ENCODE peak calls at places on chromosome 18, in six cellular contexts. W, M, G, P, X and D are unnamed samples.
A peak's percentile ranks its signal among the peaks of the same experiment; 100 is the strongest.

GRCh38 chr18:27619906-27620305 is 434.8 kb upstream of the CHST9 start:
- DNase-seq in M (no peak), G (no peak), W (no peak), P (no peak), X (no peak), D (no peak)

GRCh38 chr18:35019929-35020328 is 21.3 kb upstream of the MAPRE2 start:
- DNase-seq in X (no peak), P (no peak), G (no peak), M (no peak), W (no peak), D (no peak)

GRCh38 chr18:70256994-70257393 is 31.9 kb upstream of the SOCS6 start:
- DNase-seq in X (no peak), P (no peak), M (no peak), W (no peak), G (peak; percentile 49), D (no peak)

GRCh38 chr18:44788334-44788733 is 107.6 kb downstream of the SETBP1 start:
- DNase-seq in X (no peak), P (no peak), W (no peak), G (no peak), M (no peak), D (no peak)

GRCh38 chr18:35756506-35757117 is 175.1 kb downstream of the GALNT1 start:
- DNase-seq in M (peak; percentile 57), W (no peak), X (no peak), G (peak; percentile 41), P (peak; percentile 71), D (peak; percentile 49)

GRCh38 chr18:42047721-42048120 is 92.7 kb downstream of the PIK3C3 start:
- DNase-seq in G (no peak), W (no peak), P (peak; percentile 29), M (no peak), X (no peak), D (no peak)

GRCh38 chr18:13289501-13290205 is 71.1 kb downstream of the LDLRAD4 start:
- DNase-seq in M (no peak), G (no peak), W (peak; percentile 39), X (no peak), P (no peak), D (no peak)

GRCh38 chr18:30254331-30254730 is 788.2 kb downstream of the DSC3 start:
- DNase-seq in M (no peak), P (no peak), W (no peak), G (no peak), X (no peak), D (no peak)

GRCh38 chr18:71831039-71831438 is 713.1 kb downstream of the CBLN2 start:
- DNase-seq in G (no peak), W (no peak), M (no peak), X (no peak), P (no peak), D (no peak)

GRCh38 chr18:9684901-9685738 is 23.0 kb upstream of the RAB31 start:
- DNase-seq in M (no peak), W (peak; percentile 51), P (peak; percentile 85), X (peak; percentile 60), G (no peak), D (no peak)

GRCh38 chr18:2240311-2240705 is 331.0 kb downstream of the METTL4 start:
- DNase-seq in G (no peak), M (no peak), P (peak; percentile 13), X (no peak), W (no peak), D (no peak)

GRCh38 chr18:11398625-11399024 is 210.8 kb upstream of the SLC35G4 start:
- DNase-seq in P (no peak), M (no peak), W (no peak), X (no peak), G (no peak), D (no peak)

GRCh38 chr18:13388586-13389490 is 170.3 kb downstream of the LDLRAD4 start:
- DNase-seq in P (no peak), W (no peak), M (no peak), X (no peak), G (no peak), D (no peak)

GRCh38 chr18:75607701-75608100 is 180.2 kb upstream of the SMIM21 start:
- DNase-seq in G (no peak), P (peak; percentile 41), M (no peak), X (no peak), W (no peak), D (no peak)
- TF ChIP-seq CTCF in G (no peak), P (no peak), M (no peak), X (no peak), W (no peak), D (no peak)

DNA sequence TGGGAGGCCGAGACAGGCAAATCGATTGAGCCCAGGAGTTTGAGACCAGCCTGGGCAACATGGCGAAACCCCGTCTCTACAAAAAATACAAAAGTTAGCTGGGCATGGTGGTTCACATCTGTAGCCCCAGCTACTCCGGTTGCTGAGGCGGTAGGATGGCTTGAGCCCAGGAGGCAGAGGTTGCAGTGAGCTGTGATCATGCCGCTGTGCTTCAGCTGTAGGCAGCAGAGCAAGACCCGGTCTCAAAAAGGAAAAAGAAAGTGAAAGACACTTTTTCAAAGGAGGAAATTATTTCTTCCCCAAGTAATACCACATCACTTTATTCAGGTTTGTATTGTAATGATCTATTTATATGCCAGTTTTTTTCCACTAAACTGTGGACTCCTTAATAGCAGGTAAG is 35.7 kb upstream of the TAF4B start:
- DNase-seq in M (no peak), X (no peak), P (no peak), W (no peak), G (no peak), D (no peak)
- H3K4me3 ChIP-seq in M (no peak overlapping the region), X (no peak overlapping the region), P (no peak overlapping the region), W (no peak overlapping the region), G (no peak overlapping the region), D (no peak overlapping the region)

DNA sequence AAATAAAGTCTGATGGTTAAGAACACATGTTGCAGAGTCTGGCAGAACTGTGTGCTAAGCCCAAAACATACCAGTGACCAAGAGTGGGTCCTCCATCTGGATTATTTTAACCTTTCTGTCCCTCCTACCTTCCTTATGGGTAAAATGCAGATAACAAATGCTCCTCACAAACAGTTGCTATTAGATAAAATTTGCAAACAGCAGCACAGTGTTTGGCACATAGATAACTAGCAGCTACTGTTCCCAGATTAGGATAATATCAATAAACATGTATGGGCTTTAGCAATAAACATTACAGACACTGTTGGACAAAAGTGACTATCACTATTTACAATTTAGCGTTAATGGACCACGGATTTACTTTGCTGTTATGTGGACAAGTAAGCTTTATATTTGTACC is 154.9 kb downstream of the TCF4 start:
- DNase-seq in W (no peak), M (no peak), G (no peak), X (no peak), P (no peak), D (no peak)
- H3K4me1 ChIP-seq in W (peaks cover 37% of the 10 kb centered on the region), M (no peaks in the 10 kb centered on the region), G (no peaks in the 10 kb centered on the region), X (peaks cover 4% of the 10 kb centered on the region), P (peaks cover 19% of the 10 kb centered on the region), D (no peaks in the 10 kb centered on the region)

GRCh38 chr18:26157326-26157725 is 23.7 kb downstream of the PSMA8 start:
- DNase-seq in P (no peak), M (no peak), X (no peak), G (no peak), W (no peak), D (no peak)

GRCh38 chr18:26164571-26164970 is 30.9 kb downstream of the PSMA8 start:
- DNase-seq in P (no peak), M (no peak), G (no peak), W (no peak), X (no peak), D (no peak)

GRCh38 chr18:26159353-26159752 is 25.7 kb downstream of the PSMA8 start:
- DNase-seq in X (no peak), W (no peak), P (peak; percentile 5), M (no peak), G (no peak), D (no peak)
- TF ChIP-seq CTCF in X (no peak), W (no peak), P (peak; percentile 6), M (peak; percentile 11), G (no peak), D (no peak)

DNA sequence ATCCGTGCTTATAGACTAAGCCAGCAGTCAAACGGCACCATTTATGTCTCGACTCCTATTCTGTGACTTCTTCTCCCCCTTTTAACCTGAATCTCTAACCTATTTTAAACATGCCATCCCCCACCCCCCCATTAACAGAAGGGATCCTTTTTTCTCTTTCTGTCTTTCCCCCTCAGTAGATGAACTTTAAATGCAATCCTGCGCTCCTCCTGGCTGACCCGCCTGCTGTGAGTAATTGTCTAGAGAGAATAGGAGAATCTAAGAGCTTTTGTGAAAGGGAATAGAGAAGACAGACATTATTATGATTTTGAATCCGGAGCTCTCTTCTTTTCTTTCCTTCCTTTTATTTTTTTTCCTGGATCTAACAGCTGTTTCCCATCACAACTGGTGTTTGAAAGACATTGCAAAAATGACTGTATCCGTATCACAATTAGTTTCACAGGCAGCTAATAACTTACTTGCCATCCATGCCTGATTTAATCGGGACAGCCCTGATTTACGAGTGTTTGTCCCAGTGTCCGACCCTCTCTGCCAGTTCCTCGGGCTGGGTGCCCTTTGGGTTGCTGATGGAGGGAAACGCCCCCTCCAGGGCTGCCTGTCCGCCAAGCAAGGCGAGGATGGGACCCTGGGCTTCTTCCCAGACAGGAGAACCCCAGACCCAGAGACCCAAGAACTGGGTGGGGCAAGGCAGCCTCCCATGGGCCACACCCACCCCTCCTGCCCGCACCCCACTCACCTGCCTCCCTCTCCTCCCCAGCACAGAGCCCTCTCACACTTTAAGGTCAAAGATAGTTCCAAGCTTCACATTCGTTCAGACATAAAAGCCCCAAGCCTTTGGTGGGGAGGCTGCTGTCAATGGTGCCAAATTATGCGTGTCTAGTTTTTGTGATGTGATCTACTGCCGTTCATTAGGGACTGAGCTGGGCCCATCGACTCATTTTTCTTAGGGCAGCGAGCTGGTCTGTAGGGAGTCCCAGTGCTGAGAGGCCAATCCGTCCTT is 231.8 kb downstream of the ZNF516 start:
- DNase-seq in W (no peak), P (no peak), M (no peak), X (peak; percentile 38), G (no peak), D (no peak)
- H3K4me3 ChIP-seq in W (no peak overlapping the region), P (no peak overlapping the region), M (no peak overlapping the region), X (no peak overlapping the region), G (no peak overlapping the region), D (no peak overlapping the region)

GRCh38 chr18:31649449-31649848 is 34.9 kb downstream of the B4GALT6 start:
- DNase-seq in M (no peak), W (no peak), G (no peak), X (no peak), P (no peak), D (no peak)
- H3K4me1 ChIP-seq in M (no peaks in the 10 kb centered on the region), W (peaks cover 5% of the 10 kb centered on the region), G (peaks cover 25% of the 10 kb centered on the region), X (no peaks in the 10 kb centered on the region), P (no peaks in the 10 kb centered on the region), D (peaks cover 59% of the 10 kb centered on the region)

GRCh38 chr18:26456070-26456491 is 92.3 kb downstream of the KCTD1 start:
- DNase-seq in M (no peak), P (no peak), G (no peak), W (no peak), X (no peak), D (no peak)
- TF ChIP-seq CTCF in M (no peak), P (peak; percentile 7), G (no peak), W (no peak), X (no peak), D (no peak)

GRCh38 chr18:63476666-63477065 is at the start of gene SERPINB5:
- DNase-seq in P (no peak), G (no peak), W (no peak), X (no peak), M (no peak), D (no peak)
- H3K4me3 ChIP-seq in P (no peak within 1 kb of the TSS), G (no peak within 1 kb of the TSS), W (no peak within 1 kb of the TSS), X (no peak within 1 kb of the TSS), M (no peak within 1 kb of the TSS), D (no peak within 1 kb of the TSS)